ENCODE peak calls at places on chromosomes 11 and 22, in nine cellular contexts. F is osteocyte; W is OCI-LY7; K is fibroblast of villous mesenchyme; O is coronary artery; G is mucosa of descending colon; J is mesothelial cell of epicardium; P is CD4-positive, alpha-beta T cell; B is brain microvascular endothelial cell. Z is an unnamed sample.

GRCh38 chr22:46446799-46447198 is 90.6 kb downstream of the CELSR1 start:
- DNase-seq in F (no peak), W (no peak), K (no peak), O (no peak), G (no peak), J (no peak), P (no peak), B (no peak), Z (no peak)

GRCh38 chr22:17981497-17981896 is 42.9 kb downstream of the MICAL3 start:
- DNase-seq in F (no peak), W (peak), K (no peak), O (no peak), G (no peak), J (no peak), P (no peak), B (no peak), Z (no peak)

GRCh38 chr11:109794501-109794900 is 298.7 kb upstream of the ZC3H12C start:
- DNase-seq in F (no peak), W (no peak), K (no peak), O (no peak), G (no peak), J (no peak), P (no peak), B (no peak), Z (no peak)

GRCh38 chr11:45025716-45026492 is 75.2 kb upstream of the TP53I11 start:
- DNase-seq in F (no peak), W (peak), K (no peak), O (no peak), G (no peak), J (no peak), P (no peak), B (no peak), Z (no peak)

GRCh38 chr11:72088076-72088806 is 7.6 kb downstream of the LRRC51 start:
- DNase-seq in F (no peak), W (no peak), K (peak), O (no peak), G (no peak), J (no peak), P (no peak), B (no peak), Z (no peak)

GRCh38 chr11:91219501-91219900 is 996.7 kb upstream of the CHORDC1 start:
- DNase-seq in F (no peak), W (no peak), K (no peak), O (no peak), G (no peak), J (no peak), P (no peak), B (peak), Z (no peak)

GRCh38 chr11:121318848-121319834 is 26.6 kb downstream of the SC5D start:
- DNase-seq in F (no peak), W (peak), K (peak), O (no peak), G (no peak), J (no peak), P (peak), B (peak), Z (no peak)

GRCh38 chr11:88102595-88102929 is 72.7 kb downstream of the RAB38 start:
- DNase-seq in F (no peak), W (no peak), K (peak), O (no peak), G (no peak), J (no peak), P (no peak), B (no peak), Z (no peak)

GRCh38 chr11:67434395-67434881 is 3.0 kb downstream of the PTPRCAP start:
- DNase-seq in F (no peak), W (no peak), K (no peak), O (no peak), G (no peak), J (no peak), P (no peak), B (no peak), Z (no peak)

GRCh38 chr11:36160115-36160514 is 129.1 kb downstream of the COMMD9 start:
- DNase-seq in F (no peak), W (no peak), K (no peak), O (no peak), G (no peak), J (no peak), P (no peak), B (no peak), Z (no peak)

GRCh38 chr11:62142921-62143320 is 19.1 kb downstream of the INCENP start:
- DNase-seq in F (peak), W (no peak), K (no peak), O (peak), G (no peak), J (no peak), P (no peak), B (no peak), Z (peak)

GRCh38 chr22:37922177-37922576 is 16.1 kb downstream of the MICALL1 start:
- DNase-seq in F (no peak), W (no peak), K (no peak), O (no peak), G (no peak), J (no peak), P (no peak), B (no peak), Z (no peak)

GRCh38 chr22:37918580-37919274 is 12.6 kb downstream of the MICALL1 start:
- DNase-seq in F (no peak), W (peak), K (no peak), O (no peak), G (no peak), J (no peak), P (no peak), B (no peak), Z (no peak)

GRCh38 chr22:37913233-37913721 is 7.2 kb downstream of the MICALL1 start:
- DNase-seq in F (no peak), W (no peak), K (no peak), O (no peak), G (no peak), J (no peak), P (no peak), B (no peak), Z (no peak)

GRCh38 chr22:37920131-37920530 is 14.0 kb downstream of the MICALL1 start:
- DNase-seq in F (no peak), W (no peak), K (no peak), O (no peak), G (no peak), J (no peak), P (no peak), B (no peak), Z (no peak)

DNA sequence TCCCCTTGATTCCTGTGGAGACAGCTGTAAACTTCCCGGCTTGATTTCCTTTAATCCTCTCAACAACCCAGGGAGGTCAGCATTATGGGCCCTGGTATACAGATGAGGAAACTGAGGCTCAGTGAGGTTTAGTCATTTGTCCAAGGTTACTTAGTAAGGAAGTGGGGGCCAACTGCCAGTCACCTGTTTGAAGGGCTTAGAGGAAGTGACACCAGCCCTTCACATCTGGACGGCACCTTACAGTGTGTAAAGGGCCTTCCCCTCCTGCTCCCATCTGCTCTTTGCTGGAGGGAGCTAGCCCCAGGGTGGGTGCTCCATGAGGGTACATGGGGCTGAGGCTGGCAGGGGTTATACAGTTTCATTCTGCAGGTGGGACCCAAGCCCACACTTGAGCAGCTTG is 12.1 kb downstream of the MICALL1 start:
- DNase-seq in F (no peak), W (peak), K (no peak), O (no peak), G (no peak), J (no peak), P (no peak), B (no peak), Z (no peak)
- TF ChIP-seq CTCF in F (no peak), W (no peak), K (no peak), O (no peak), G (no peak), J (no peak), P (no peak), B (no peak), Z (no peak)

DNA sequence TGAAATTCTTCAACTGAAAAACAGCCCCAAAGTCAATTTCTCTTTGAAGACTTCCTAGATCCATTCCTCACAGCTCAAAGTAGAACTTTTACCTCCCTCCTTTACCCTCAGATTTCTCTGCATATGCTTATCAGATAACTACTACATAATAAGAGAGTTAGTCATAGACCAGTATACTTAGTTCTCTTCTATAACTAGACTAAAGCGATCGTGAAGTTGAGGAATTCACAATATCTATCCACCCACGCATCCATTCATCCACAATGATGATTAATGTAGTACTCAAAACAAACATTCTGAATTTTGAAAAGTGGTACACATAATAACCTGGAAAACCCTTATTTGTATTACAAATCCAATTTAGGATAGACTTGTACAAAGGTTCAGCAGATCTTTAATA is 800.9 kb upstream of the TENM4 start:
- DNase-seq in F (no peak), W (no peak), K (no peak), O (no peak), G (no peak), J (no peak), P (no peak), B (peak), Z (no peak)
- TF ChIP-seq CTCF in F (no peak), W (no peak), K (no peak), O (no peak), G (no peak), J (no peak), P (no peak), B (no peak), Z (no peak)

GRCh38 chr22:19772673-19773469 is 12.3 kb downstream of the TBX1 start:
- DNase-seq in F (no peak), W (peak), K (no peak), O (no peak), G (no peak), J (no peak), P (no peak), B (no peak), Z (no peak)
- TF ChIP-seq CTCF in F (no peak), W (peak), K (no peak), O (no peak), G (no peak), J (no peak), P (no peak), B (no peak), Z (no peak)

DNA sequence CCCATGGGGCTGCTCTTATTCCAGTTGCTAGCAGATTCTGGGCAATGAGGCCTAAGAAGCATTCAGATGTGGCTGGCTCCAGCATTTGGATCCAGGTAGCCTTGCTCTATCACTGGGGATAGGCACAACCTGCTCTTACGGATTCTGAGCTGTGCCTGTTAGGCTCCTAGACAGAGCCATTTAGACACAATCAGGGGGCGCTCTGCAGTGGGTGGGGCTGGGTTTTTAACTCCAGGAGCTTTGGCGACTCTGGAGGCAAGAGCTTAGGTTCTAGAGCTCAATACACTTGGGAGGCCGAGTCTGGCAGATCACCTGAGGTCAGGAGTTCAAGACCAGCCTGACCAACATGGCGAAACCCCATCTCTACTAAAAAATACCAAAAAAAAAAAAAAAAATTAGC is 32.0 kb downstream of the KCNC1 start:
- DNase-seq in F (no peak), W (no peak), K (no peak), O (no peak), G (no peak), J (no peak), P (no peak), B (no peak), Z (no peak)
- TF ChIP-seq CTCF in F (no peak), W (peak), K (no peak), O (no peak), G (no peak), J (no peak), P (no peak), B (peak), Z (peak)

DNA sequence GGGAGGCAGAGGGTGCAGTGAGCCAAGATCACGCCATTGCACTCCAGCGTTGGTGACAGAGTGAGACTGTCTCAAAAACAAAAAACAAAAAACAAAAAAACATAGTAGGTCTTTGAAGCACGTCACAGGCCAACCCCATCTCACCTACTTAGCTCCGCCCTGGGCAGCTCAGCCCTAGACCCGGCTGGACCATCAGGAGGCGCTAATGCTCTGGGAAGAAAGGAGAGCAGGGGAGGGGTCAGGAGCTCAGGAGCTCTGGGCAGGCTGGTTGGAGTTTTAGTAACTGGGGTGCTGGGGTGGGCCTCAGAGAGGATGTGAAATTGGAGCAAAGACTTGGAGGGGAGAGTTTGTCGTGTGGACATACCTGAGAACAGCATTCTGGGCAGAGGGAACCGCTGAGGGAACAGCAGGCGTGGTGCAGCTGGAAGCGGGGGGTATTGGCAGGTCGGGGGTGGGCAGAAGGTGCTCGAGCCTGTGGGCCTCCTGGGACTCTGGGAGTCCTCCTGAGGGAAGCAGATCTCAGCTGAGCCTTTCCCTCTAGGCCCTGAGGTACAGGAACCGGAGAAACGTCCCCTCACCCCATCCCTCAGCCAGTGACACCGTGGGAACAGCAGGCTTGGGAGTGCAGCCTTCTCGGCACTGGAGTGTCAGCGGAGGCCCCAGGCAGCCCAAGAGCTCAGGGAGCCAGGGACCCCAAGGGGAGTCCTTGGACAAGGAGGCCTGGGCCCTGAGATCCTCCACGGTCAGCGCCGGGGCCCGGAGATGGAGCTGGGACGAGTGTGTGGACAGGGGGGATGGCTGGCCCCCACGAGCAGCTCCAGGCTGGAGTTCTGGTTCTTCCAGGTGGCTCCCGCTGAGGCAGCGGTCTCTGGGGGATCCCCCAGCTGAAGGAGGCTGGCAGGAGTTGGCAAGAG is 2.2 kb upstream of the RPS6KA4 start:
- DNase-seq in F (no peak), W (peak), K (peak), O (peak), G (peak), J (no peak), P (no peak), B (no peak), Z (no peak)
- TF ChIP-seq CTCF in F (peak), W (peak), K (peak), O (no peak), G (no peak), J (no peak), P (no peak), B (peak), Z (peak)

GRCh38 chr11:12540913-12541587 is 133.2 kb upstream of the TEAD1 start:
- DNase-seq in F (peak), W (no peak), K (peak), O (no peak), G (no peak), J (no peak), P (no peak), B (peak), Z (peak)
- TF ChIP-seq CTCF in F (peak), W (no peak), K (peak), O (no peak), G (no peak), J (no peak), P (no peak), B (peak), Z (no peak)

Z was measured in type B pancreatic cell.